ENCODE peak calls at places on chromosomes 7 and 10, in seven cellular contexts. H is lower leg skin, S is sigmoid colon, I is NB4, A is IMR-90, F is adrenal gland, Y is transverse colon. E is an unnamed sample.

GRCh38 chr10:110717830-110718595 is 73.9 kb downstream of the RBM20 start:
- DNase-seq in F (peak; percentile 46), S (peak; percentile 75), A (no peak), Y (no peak), H (peak; percentile 86), I (peak; percentile 97), E (no peak)

GRCh38 chr7:149774237-149775175 is 1.1 kb upstream of the ZNF467 start:
- DNase-seq in F (no peak), A (no peak), S (no peak), Y (peak; percentile 30), H (no peak), I (no peak), E (no peak)

GRCh38 chr7:14761506-14762296 is 140.8 kb downstream of the DGKB start:
- DNase-seq in Y (peak; percentile 35), S (peak; percentile 92), I (no peak), F (peak; percentile 16), A (peak; percentile 79), H (no peak), E (no peak)

GRCh38 chr10:102919237-102919959 is 1.3 kb downstream of the CNNM2 start:
- DNase-seq in Y (peak; percentile 21), S (peak; percentile 66), H (peak; percentile 87), A (peak; percentile 25), F (peak; percentile 44), I (no peak), E (no peak)

GRCh38 chr7:123677316-123677715 is 21.6 kb downstream of the LMOD2 start:
- DNase-seq in F (no peak), Y (no peak), I (no peak), S (no peak), H (no peak), A (no peak), E (no peak)

GRCh38 chr7:45407730-45408406 is 166.3 kb upstream of the ADCY1 start:
- DNase-seq in A (no peak), F (no peak), I (peak; percentile 27), H (no peak), Y (no peak), S (no peak), E (no peak)

GRCh38 chr10:93997546-93997945 is 3.8 kb downstream of the PLCE1 start:
- DNase-seq in F (no peak), S (no peak), Y (no peak), H (no peak), A (no peak), I (no peak), E (no peak)

GRCh38 chr7:80312139-80312661 is 177.6 kb downstream of the GNAI1 start:
- DNase-seq in Y (peak; percentile 10), F (peak; percentile 60), S (no peak), I (no peak), A (peak; percentile 94), H (no peak), E (no peak)

GRCh38 chr7:134433430-134433829 is 25.5 kb downstream of the AKR1B1 start:
- DNase-seq in A (no peak), Y (no peak), I (no peak), S (no peak), F (no peak), H (no peak), E (no peak)

DNA sequence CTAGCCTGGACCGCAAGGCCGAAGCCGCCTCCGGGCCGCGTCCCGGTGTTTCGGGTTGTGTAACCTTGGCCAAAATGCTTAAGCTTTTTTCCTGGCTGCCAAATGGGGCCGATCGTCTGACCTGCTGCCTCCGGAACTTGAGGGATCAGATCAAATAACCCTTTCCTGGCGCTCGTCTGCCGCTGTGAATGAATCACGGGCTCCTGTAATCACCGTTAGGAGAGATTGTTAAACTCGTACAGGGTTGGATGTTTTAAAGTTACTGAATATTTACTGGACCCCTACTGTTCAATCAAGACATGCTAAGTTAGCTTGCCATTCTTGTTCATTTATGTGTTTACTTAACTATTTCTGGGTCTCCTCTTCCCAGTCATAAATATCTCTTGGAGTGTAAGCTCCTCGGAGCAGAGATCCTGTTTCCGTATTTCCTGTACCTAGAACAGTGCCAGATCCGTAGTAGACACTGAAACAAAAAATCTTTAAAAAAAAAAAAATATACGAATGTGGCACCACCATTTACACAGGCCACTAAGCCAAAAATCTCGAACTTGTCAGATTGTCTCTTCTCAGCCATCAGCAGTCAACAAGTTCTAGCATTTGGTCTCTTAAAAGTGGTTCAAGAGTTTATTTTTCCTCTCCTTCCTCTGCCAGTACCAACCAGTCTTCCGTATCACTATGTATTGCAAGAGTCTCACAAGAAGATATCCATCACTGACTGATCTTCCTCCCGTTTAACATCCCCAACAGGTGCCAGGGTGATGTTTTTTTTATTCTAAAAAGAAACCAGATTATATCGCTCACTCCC is 645 bp upstream of the TM9SF3 start:
- DNase-seq in A (peak; percentile 83), Y (peak; percentile 70), I (no peak), F (peak; percentile 88), H (peak; percentile 94), S (peak; percentile 91), E (peak; percentile 52)
- TF ChIP-seq POLR2A in A (no peak), Y (peak; percentile 8), I (no peak), F (no peak), H (no peak), S (no peak), E (no peak)

GRCh38 chr10:101353692-101354583 is at the start of gene BTRC:
- DNase-seq in H (peak; percentile 99), F (peak; percentile 99), I (peak; percentile 100), A (peak; percentile 99), S (peak; percentile 98), Y (peak; percentile 97), E (peak; percentile 81)
- TF ChIP-seq POLR2A in H (no peak), F (peak; percentile 63), I (peak; percentile 45), A (peak; percentile 80), S (peak; percentile 43), Y (peak; percentile 62), E (peak; percentile 88)

DNA sequence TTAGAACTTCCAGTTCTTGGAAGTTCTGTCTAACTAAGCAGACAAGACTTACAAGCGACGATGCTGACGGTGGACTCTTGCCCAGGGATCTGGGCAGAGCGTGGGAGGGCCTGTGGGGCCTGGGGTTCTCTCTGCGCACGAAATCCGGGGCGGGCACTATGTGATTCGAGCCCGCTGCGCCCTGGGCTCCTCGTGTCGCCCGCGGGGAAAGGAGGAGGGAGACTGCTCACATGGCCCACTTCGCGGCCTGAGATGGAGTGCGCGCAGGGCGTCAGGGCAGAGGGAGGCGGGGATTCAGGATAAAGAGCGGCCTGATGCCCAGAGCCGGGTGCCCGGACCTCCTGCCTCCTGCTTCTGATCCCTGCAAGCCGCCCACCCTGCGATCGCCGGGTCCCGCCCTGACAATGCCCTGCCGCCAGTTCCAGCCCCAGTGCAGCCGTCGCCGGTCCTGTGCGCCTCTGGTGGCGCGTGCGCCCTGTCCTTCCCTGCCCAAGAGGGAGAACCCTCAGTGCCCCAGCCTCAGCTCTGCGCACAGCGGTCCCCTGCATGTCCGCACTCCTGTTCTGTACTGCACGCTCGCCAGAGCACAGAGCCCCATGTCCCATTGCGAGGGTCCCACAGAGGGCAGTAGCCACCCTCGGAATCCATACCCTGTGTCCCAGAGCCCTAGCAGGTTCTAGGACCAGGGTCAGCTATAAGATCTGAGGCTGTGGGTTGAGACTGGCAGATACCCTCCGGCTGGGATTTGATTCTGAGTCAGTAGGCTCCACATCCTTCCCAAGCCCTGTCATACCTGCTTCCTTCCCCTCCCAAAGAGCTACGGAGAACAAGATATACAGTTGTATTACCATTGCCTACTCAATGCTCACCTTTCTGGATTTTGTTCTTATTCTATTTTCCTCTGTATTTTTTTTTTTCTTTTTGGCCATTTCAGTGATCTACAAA is 99.4 kb upstream of the TMEM106B start:
- DNase-seq in F (peak; percentile 60), A (no peak), S (peak; percentile 90), Y (peak; percentile 28), I (no peak), H (peak; percentile 70), E (peak; percentile 35)
- TF ChIP-seq POLR2A in F (no peak), A (no peak), S (no peak), Y (no peak), I (no peak), H (no peak), E (peak; percentile 23)

DNA sequence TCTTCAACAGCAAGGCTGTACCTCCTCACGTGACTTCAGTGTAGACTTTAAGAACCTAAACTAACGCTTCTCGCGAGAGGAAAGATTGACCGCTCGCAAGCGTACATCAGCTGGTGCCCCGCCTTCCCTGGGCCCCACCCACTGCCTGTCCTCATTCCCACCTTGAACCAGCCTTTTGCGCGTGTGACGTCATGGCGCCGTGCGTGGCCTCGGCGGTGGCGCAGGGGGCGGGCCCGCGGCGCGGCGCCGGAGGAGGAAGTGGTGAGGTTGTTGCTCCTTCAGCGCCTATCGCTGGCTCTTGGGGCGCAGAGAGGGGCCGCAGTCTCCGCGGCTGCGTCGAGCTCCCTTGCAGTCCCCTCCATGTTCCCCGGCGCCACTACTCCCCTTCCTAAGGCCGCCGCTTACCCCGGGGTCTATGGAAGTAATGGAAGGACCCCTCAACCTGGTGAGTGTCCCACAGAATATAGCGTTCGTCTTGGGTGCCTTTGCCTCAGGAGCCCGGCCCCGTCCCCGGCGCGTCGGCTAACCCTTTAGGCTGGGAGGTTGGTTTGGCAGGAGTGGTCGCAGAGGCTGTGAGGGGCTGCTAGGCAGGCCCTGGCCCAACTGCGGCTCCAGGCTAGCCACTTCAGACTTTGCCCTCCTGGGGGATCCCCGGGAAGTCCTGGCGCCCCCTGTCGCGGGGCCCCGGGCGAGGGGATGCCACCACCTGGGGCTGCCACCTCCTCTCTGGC is at the start of gene NRBF2:
- DNase-seq in F (peak; percentile 99), I (peak; percentile 99), S (peak; percentile 99), A (peak; percentile 97), H (peak; percentile 99), Y (peak; percentile 98), E (peak; percentile 94)
- TF ChIP-seq POLR2A in F (peak; percentile 96), I (peak; percentile 95), S (peak; percentile 92), A (peak; percentile 98), H (peak; percentile 90), Y (peak; percentile 98), E (peak; percentile 95)

GRCh38 chr7:100157334-100158228 is 942 bp downstream of the TRAPPC14 start:
- DNase-seq in A (peak; percentile 64), F (peak; percentile 88), Y (peak; percentile 58), I (peak; percentile 62), S (peak; percentile 74), H (peak; percentile 86), E (peak; percentile 80)

GRCh38 chr7:100159099-100159623 is 638 bp upstream of the TRAPPC14 start:
- DNase-seq in F (no peak), S (no peak), H (no peak), Y (no peak), A (no peak), I (peak; percentile 45), E (no peak)

GRCh38 chr7:100157069-100157333 is 1.5 kb downstream of the TRAPPC14 start:
- DNase-seq in I (no peak), F (no peak), Y (no peak), H (no peak), S (no peak), A (no peak), E (no peak)

GRCh38 chr7:100160067-100160466 is 1.5 kb upstream of the TRAPPC14 start:
- DNase-seq in I (no peak), H (no peak), A (no peak), S (no peak), Y (no peak), F (no peak), E (no peak)

DNA sequence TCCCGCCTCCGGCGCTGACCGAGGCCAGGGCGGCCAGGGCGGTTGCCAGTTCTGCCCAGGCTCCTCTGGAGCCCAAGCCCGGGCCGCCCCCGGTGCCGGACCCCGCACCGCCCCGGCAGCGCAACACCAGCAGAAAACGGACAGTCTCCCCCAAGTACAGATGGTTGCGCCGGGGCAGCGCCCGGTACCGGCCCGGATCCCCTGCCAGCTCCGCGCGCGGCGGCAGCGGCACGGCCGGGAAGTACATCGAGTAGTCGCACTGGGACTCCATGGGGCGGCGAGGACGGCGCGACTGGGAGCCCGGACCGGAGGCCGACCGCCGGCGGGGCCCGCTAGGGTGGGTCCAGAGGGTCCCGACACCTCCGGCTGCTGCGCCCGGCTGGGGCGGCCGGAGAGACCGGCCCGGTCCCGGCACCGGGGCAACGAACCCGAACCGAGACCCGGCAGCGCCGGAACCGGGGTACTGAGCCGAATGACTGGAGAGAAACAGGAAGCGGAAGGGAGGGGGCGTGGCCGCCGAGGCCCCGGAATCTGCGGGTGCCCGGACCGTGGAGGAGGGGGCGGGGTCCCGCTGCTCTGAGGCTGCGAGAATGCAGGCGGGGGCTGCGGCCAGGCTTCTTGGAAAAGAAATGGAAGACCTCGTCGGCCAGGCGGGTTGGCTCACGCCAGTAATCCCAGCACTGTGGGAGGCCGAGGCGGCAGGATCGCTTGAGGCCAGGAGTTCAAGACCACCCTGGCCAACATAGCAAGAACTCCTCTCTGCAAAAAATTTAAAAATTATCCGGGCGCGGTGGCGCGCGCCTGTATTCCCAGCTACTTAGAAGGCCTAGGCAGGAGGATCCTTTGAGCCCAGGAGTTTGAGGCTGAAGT is at the start of gene TRAPPC14:
- DNase-seq in I (peak; percentile 94), S (peak; percentile 94), A (peak; percentile 70), F (peak; percentile 89), Y (peak; percentile 95), H (peak; percentile 98), E (peak; percentile 93)
- TF ChIP-seq POLR2A in I (peak; percentile 73), S (peak; percentile 42), A (no peak), F (no peak), Y (peak; percentile 71), H (no peak), E (peak; percentile 88)

E was measured in H54.